ENCODE peak calls at places on chromosomes 6 and 20, in ten cellular contexts. K is CD4-positive, alpha-beta T cell; D is dorsolateral prefrontal cortex; B is T-cell; V is PC-9; T is mucosa of descending colon; H is EL; L is cardiac muscle cell; A is midbrain; X is left kidney. R is an unnamed sample.

GRCh38 chr20:44704551-44704971 is 10.6 kb upstream of the CCN5 start:
- DNase-seq in L (no peak), D (no peak), T (no peak), A (no peak), B (no peak), X (no peak), K (no peak), V (no peak), H (peak; percentile 92), R (no peak)

GRCh38 chr6:75449625-75450206 is 43.9 kb downstream of the FILIP1 start:
- DNase-seq in V (peak; percentile 40), L (no peak), X (no peak), B (no peak), D (no peak), A (no peak), H (peak; percentile 66), K (no peak), T (no peak), R (no peak)

GRCh38 chr6:144036064-144036873 is 28.2 kb upstream of the PLAGL1 start:
- DNase-seq in H (peak; percentile 41), X (peak; percentile 59), K (no peak), D (no peak), B (no peak), T (peak; percentile 49), L (peak; percentile 12), A (peak; percentile 32), V (no peak), R (no peak)

GRCh38 chr6:157954150-157955117 is 27.2 kb upstream of the SYNJ2 start:
- DNase-seq in D (no peak), V (peak; percentile 23), H (no peak), B (no peak), K (no peak), T (peak; percentile 90), A (no peak), L (no peak), X (peak; percentile 53), R (no peak)

GRCh38 chr6:29980501-29980900 is 38.2 kb downstream of the HLA-A start:
- DNase-seq in A (no peak), B (no peak), D (no peak), H (no peak), K (no peak), T (no peak), L (no peak), V (no peak), X (no peak), R (no peak)

GRCh38 chr20:59770270-59770669 is 163.2 kb downstream of the SYCP2 start:
- DNase-seq in X (peak; percentile 32), V (no peak), A (no peak), K (no peak), T (no peak), D (no peak), L (no peak), H (no peak), B (no peak), R (no peak)

GRCh38 chr20:53783768-53784167 is 190.1 kb upstream of the ZNF217 start:
- DNase-seq in X (no peak), B (no peak), T (no peak), H (no peak), D (no peak), A (no peak), K (no peak), L (no peak), V (no peak), R (no peak)

GRCh38 chr20:57941572-57942381 is 232.0 kb upstream of the PMEPA1 start:
- DNase-seq in D (no peak), H (no peak), V (peak; percentile 35), T (peak; percentile 39), B (no peak), L (no peak), A (no peak), X (peak; percentile 80), K (no peak), R (no peak)

GRCh38 chr6:90940812-90941481 is 354.1 kb upstream of the MAP3K7 start:
- DNase-seq in L (peak; percentile 64), H (peak; percentile 49), V (no peak), T (no peak), D (no peak), K (no peak), X (peak; percentile 75), B (no peak), A (peak; percentile 63), R (no peak)

GRCh38 chr6:110233769-110234374 is 53.6 kb downstream of the CDC40 start:
- DNase-seq in X (no peak), A (no peak), D (no peak), K (no peak), V (no peak), T (no peak), H (peak; percentile 17), B (no peak), L (peak; percentile 53), R (no peak)

GRCh38 chr6:119978274-119978889 is 628.8 kb upstream of the MAN1A1 start:
- DNase-seq in B (no peak), K (no peak), T (no peak), X (peak; percentile 39), H (peak; percentile 13), D (no peak), V (no peak), A (no peak), L (peak; percentile 32), R (no peak)